ENCODE peak calls at places on chromosome 3, in seven cellular contexts. X is upper lobe of left lung; G is testis; I is fibroblast of pulmonary artery; U is CD4-positive, alpha-beta T cell; F is retinal pigment epithelial cell; D is RWPE1. W is an unnamed sample.

GRCh38 chr3:100893590-100893989 is 99.6 kb downstream of the ABI3BP start:
- DNase-seq in X (no peak), G (peak; percentile 41), I (peak; percentile 74), U (no peak), F (no peak), D (no peak), W (peak; percentile 59)

GRCh38 chr3:64992462-64993285 is 304.9 kb upstream of the ADAMTS9 start:
- DNase-seq in X (no peak), G (peak; percentile 70), I (no peak), U (no peak), F (no peak), D (no peak), W (no peak)

GRCh38 chr3:114706591-114707224 is 412.9 kb downstream of the TIGIT start:
- DNase-seq in X (peak; percentile 29), G (no peak), I (peak; percentile 21), U (no peak), F (no peak), D (peak; percentile 80), W (peak; percentile 96)

GRCh38 chr3:151837057-151837456 is 23.1 kb downstream of the AADAC start:
- DNase-seq in X (peak; percentile 44), G (peak; percentile 26), I (peak; percentile 77), U (no peak), F (peak; percentile 36), D (peak; percentile 83), W (peak; percentile 97)

GRCh38 chr3:111319598-111319997 is 222.4 kb upstream of the CD96 start:
- DNase-seq in X (no peak), G (no peak), I (no peak), U (no peak), F (no peak), D (no peak), W (no peak)

GRCh38 chr3:48402281-48402732 is 27.6 kb downstream of the PLXNB1 start:
- DNase-seq in X (peak; percentile 61), G (peak; percentile 84), I (peak; percentile 91), U (no peak), F (peak; percentile 52), D (peak; percentile 88), W (peak; percentile 97)

GRCh38 chr3:29525254-29525881 is 244.5 kb downstream of the RBMS3 start:
- DNase-seq in X (peak; percentile 37), G (peak; percentile 72), I (peak; percentile 95), U (no peak), F (no peak), D (no peak), W (no peak)

GRCh38 chr3:187744169-187745151 is 808 bp downstream of the BCL6 start:
- DNase-seq in X (peak; percentile 44), G (peak; percentile 58), I (peak; percentile 69), U (peak; percentile 54), F (no peak), D (peak; percentile 48), W (peak; percentile 41)

GRCh38 chr3:14460342-14461005 is 58.1 kb downstream of the SLC6A6 start:
- DNase-seq in X (peak; percentile 52), G (peak; percentile 71), I (peak; percentile 98), U (no peak), F (no peak), D (no peak), W (no peak)

GRCh38 chr3:43907508-43907858 is 216.7 kb downstream of the ABHD5 start:
- DNase-seq in X (no peak), G (no peak), I (no peak), U (no peak), F (no peak), D (no peak), W (no peak)

GRCh38 chr3:55246016-55246415 is 241.1 kb downstream of the WNT5A start:
- DNase-seq in X (no peak), G (no peak), I (peak; percentile 34), U (no peak), F (peak; percentile 36), D (no peak), W (no peak)

GRCh38 chr3:33915796-33916589 is 117.6 kb downstream of the PDCD6IP start:
- DNase-seq in X (no peak), G (peak; percentile 26), I (peak; percentile 41), U (peak; percentile 0), F (no peak), D (peak; percentile 13), W (peak; percentile 54)

GRCh38 chr3:179016979-179017670 is 54.5 kb downstream of the ZMAT3 start:
- DNase-seq in X (no peak), G (no peak), I (no peak), U (no peak), F (peak; percentile 9), D (no peak), W (no peak)

GRCh38 chr3:125381743-125382142 is 6.6 kb upstream of the ZNF148 start:
- DNase-seq in X (no peak), G (no peak), I (no peak), U (no peak), F (no peak), D (no peak), W (peak; percentile 48)

GRCh38 chr3:61927332-61927731 is 366.0 kb downstream of the PTPRG start:
- DNase-seq in X (no peak), G (peak; percentile 82), I (peak; percentile 88), U (no peak), F (no peak), D (no peak), W (peak; percentile 14)

GRCh38 chr3:9257092-9257491 is 7.6 kb upstream of the SRGAP3 start:
- DNase-seq in X (no peak), G (no peak), I (no peak), U (no peak), F (no peak), D (no peak), W (no peak)

GRCh38 chr3:179613807-179614206 is 9.2 kb downstream of the NDUFB5 start:
- DNase-seq in X (no peak), G (no peak), I (peak; percentile 67), U (no peak), F (no peak), D (no peak), W (no peak)

DNA sequence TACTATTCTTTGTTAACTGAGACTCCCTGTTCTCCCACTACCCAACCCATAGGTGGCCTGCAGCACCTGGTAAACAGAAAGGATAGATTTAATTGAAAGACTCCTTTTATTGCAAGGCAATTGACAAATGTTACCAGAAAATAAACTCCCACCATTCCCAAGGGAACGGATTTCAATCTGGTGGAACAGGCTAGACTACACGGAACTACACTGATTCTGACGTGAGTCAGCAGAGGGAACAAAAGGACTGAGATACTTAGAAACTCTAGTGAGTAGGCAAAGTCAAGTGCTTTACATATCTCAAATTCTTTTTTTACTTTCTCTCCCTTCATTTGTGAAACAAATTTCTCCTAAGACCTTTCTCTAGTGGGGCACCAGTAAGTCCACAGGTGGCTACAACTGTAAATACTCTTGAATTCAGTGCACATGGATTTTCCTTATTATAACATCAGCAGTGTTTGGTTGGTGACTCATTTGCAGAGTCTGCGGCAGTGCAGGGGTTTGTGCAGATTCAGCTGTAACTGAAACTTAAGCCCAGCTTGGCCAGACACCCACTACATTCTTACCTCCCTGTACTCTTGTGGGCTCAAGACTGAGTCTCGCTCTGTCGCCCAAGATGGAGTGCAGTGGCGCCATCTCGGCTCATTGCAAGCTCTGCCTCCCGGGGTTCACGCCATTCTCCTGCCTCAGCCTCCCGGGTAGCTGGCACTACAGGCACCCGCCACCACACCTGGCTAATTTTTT is 34.3 kb upstream of the PLSCR2 start:
- DNase-seq in X (peak; percentile 34), G (no peak), I (peak; percentile 90), U (no peak), F (peak; percentile 86), D (peak; percentile 55), W (peak; percentile 95)
- TF ChIP-seq CTCF in X (no peak), G (no peak), I (no peak), U (no peak), F (peak; percentile 21), D (no peak), W (no peak)

GRCh38 chr3:127475975-127476374 is 114.6 kb downstream of the TPRA1 start:
- DNase-seq in X (no peak), G (no peak), I (no peak), U (no peak), F (no peak), D (no peak), W (no peak)

GRCh38 chr3:127476936-127477335 is 113.6 kb downstream of the TPRA1 start:
- DNase-seq in X (no peak), G (no peak), I (no peak), U (no peak), F (no peak), D (no peak), W (no peak)

GRCh38 chr3:127475364-127475763 is 115.2 kb downstream of the TPRA1 start:
- DNase-seq in X (no peak), G (no peak), I (no peak), U (no peak), F (no peak), D (no peak), W (no peak)

GRCh38 chr3:127472506-127472905 is 118.0 kb downstream of the TPRA1 start:
- DNase-seq in X (no peak), G (no peak), I (no peak), U (no peak), F (no peak), D (no peak), W (no peak)

GRCh38 chr3:127473244-127474024 is 117.1 kb downstream of the TPRA1 start:
- DNase-seq in X (no peak), G (no peak), I (no peak), U (no peak), F (no peak), D (peak; percentile 41), W (peak; percentile 34)
- TF ChIP-seq CTCF in X (peak; percentile 52), G (no peak), I (peak; percentile 13), U (no peak), F (peak; percentile 45), D (no peak), W (peak; percentile 42)

GRCh38 chr3:143825513-143825912 is 22.8 kb downstream of the SLC9A9 start:
- DNase-seq in X (no peak), G (no peak), I (no peak), U (no peak), F (no peak), D (no peak), W (no peak)
- TF ChIP-seq CTCF in X (no peak), G (no peak), I (no peak), U (no peak), F (no peak), D (no peak), W (no peak)

DNA sequence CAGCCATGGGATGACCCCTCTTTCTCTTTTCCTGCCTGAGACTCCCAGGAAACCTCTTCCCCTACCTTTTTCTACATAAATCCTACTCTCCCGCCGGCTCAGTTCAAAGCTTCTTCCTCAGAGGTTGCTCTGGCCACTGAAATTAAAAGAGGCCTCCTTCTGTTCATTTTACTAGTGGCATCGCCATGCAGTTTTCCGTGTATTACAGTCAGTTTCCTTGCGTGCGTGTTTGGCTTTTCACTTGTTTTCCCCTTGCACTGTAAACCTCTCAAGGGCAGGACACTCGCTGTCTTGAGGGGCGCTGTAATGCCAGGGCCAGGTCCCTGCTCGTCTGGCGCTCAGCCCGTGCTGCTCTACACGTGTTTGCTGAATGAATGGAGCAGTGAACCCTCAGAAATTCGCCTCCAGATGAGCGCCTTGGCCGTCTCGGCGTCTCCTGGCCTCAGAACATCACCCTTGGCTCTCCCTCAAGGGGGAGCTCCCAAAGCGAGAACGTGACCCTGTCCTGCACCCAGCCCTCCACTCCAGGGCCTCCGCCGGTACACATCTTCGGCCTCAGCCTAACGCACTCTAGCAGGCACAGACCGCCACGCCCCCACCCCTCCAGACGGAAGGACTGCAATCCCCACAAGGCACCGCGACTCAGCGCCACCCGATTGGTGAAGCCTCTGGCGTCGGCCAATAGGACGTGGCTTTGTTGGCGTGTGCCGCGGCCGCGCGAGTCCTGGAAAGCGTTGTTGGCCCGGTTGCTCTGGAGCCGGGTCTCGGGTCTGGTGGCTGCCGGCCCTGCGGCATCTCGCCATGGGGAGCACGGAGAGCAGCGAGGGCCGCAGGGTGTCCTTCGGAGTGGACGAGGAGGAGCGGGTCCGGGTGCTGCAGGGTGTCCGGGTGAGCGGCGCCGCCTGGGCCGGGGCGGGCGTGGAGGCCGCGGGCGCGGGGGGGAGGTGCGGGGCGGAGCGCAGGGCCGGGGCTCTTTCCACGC is at the start of gene CHCHD6:
- DNase-seq in X (peak; percentile 91), G (peak; percentile 98), I (peak; percentile 97), U (peak; percentile 95), F (peak; percentile 81), D (peak; percentile 100), W (peak; percentile 96)
- TF ChIP-seq CTCF in X (peak; percentile 32), G (peak; percentile 14), I (no peak), U (peak; percentile 25), F (peak; percentile 21), D (no peak), W (no peak)

W was measured in epithelial cell of esophagus.